ENCODE peak calls at places on chromosomes 2 and 18, in eight cellular contexts. One of them, this sample, is unnamed.
A peak's percentile ranks its signal among the peaks of the same experiment; 100 is the strongest.

GRCh38 chr2:96764253-96764637 is 3.5 kb downstream of the CNNM4 start:
- DNase-seq in SJSA1: no peak
- DNase-seq in HL-60: peak; percentile 87
- DNase-seq in lower lobe of right lung: peak; percentile 55
- DNase-seq in coronary artery: no peak
- DNase-seq in fibroblast of lung: no peak
- DNase-seq in caudate nucleus: no peak
- DNase-seq in H1: no peak
- DNase-seq in this sample: no peak

GRCh38 chr2:239598011-239598731 is 197.4 kb upstream of the HDAC4 start:
- DNase-seq in fibroblast of lung: no peak
- DNase-seq in lower lobe of right lung: peak; percentile 34
- DNase-seq in coronary artery: peak; percentile 58
- DNase-seq in H1: no peak
- DNase-seq in caudate nucleus: no peak
- DNase-seq in SJSA1: peak; percentile 35
- DNase-seq in HL-60: no peak
- DNase-seq in this sample: no peak

GRCh38 chr2:25988134-25988533 is 5.8 kb upstream of the KIF3C start:
- DNase-seq in fibroblast of lung: no peak
- DNase-seq in SJSA1: no peak
- DNase-seq in H1: no peak
- DNase-seq in caudate nucleus: no peak
- DNase-seq in lower lobe of right lung: no peak
- DNase-seq in coronary artery: no peak
- DNase-seq in HL-60: no peak
- DNase-seq in this sample: no peak

GRCh38 chr18:48801728-48802542 is 148.8 kb downstream of the SMAD7 start:
- DNase-seq in HL-60: no peak
- DNase-seq in lower lobe of right lung: peak; percentile 12
- DNase-seq in coronary artery: peak; percentile 52
- DNase-seq in H1: peak; percentile 33
- DNase-seq in caudate nucleus: no peak
- DNase-seq in SJSA1: peak; percentile 33
- DNase-seq in fibroblast of lung: no peak
- DNase-seq in this sample: no peak

GRCh38 chr18:68234676-68235075 is 480.2 kb downstream of the TMX3 start:
- DNase-seq in caudate nucleus: no peak
- DNase-seq in lower lobe of right lung: no peak
- DNase-seq in HL-60: no peak
- DNase-seq in coronary artery: no peak
- DNase-seq in SJSA1: no peak
- DNase-seq in fibroblast of lung: peak; percentile 22
- DNase-seq in H1: no peak
- DNase-seq in this sample: no peak

GRCh38 chr2:219510512-219511135 is 3.7 kb upstream of the ASIC4 start:
- DNase-seq in lower lobe of right lung: no peak
- DNase-seq in SJSA1: no peak
- DNase-seq in fibroblast of lung: no peak
- DNase-seq in coronary artery: no peak
- DNase-seq in caudate nucleus: no peak
- DNase-seq in HL-60: no peak
- DNase-seq in H1: no peak
- DNase-seq in this sample: no peak

GRCh38 chr2:162731917-162732804 is 106.4 kb downstream of the KCNH7 start:
- DNase-seq in fibroblast of lung: no peak
- DNase-seq in lower lobe of right lung: no peak
- DNase-seq in SJSA1: no peak
- DNase-seq in coronary artery: no peak
- DNase-seq in HL-60: no peak
- DNase-seq in caudate nucleus: no peak
- DNase-seq in H1: no peak
- DNase-seq in this sample: no peak

GRCh38 chr2:7061921-7062320 is 144.7 kb downstream of the RNF144A start:
- DNase-seq in fibroblast of lung: no peak
- DNase-seq in H1: no peak
- DNase-seq in lower lobe of right lung: no peak
- DNase-seq in coronary artery: no peak
- DNase-seq in HL-60: no peak
- DNase-seq in SJSA1: no peak
- DNase-seq in caudate nucleus: no peak
- DNase-seq in this sample: no peak

GRCh38 chr18:22346342-22346967 is 71.3 kb downstream of the CTAGE1 start:
- DNase-seq in lower lobe of right lung: no peak
- DNase-seq in H1: no peak
- DNase-seq in coronary artery: no peak
- DNase-seq in fibroblast of lung: peak; percentile 81
- DNase-seq in SJSA1: no peak
- DNase-seq in caudate nucleus: no peak
- DNase-seq in HL-60: no peak
- DNase-seq in this sample: peak; percentile 43

GRCh38 chr2:157559461-157559860 is 69.2 kb downstream of the ACVR1C start:
- DNase-seq in caudate nucleus: no peak
- DNase-seq in HL-60: no peak
- DNase-seq in SJSA1: no peak
- DNase-seq in H1: no peak
- DNase-seq in fibroblast of lung: no peak
- DNase-seq in lower lobe of right lung: no peak
- DNase-seq in coronary artery: no peak
- DNase-seq in this sample: no peak

GRCh38 chr2:19576411-19576810 is 218.0 kb upstream of the OSR1 start:
- DNase-seq in SJSA1: no peak
- DNase-seq in HL-60: no peak
- DNase-seq in fibroblast of lung: no peak
- DNase-seq in caudate nucleus: no peak
- DNase-seq in lower lobe of right lung: no peak
- DNase-seq in coronary artery: no peak
- DNase-seq in H1: no peak
- DNase-seq in this sample: no peak

GRCh38 chr2:19579466-19579865 is 221.0 kb upstream of the OSR1 start:
- DNase-seq in SJSA1: no peak
- DNase-seq in H1: no peak
- DNase-seq in fibroblast of lung: no peak
- DNase-seq in caudate nucleus: no peak
- DNase-seq in lower lobe of right lung: no peak
- DNase-seq in HL-60: no peak
- DNase-seq in coronary artery: no peak
- DNase-seq in this sample: no peak

GRCh38 chr2:19580264-19580663 is 221.8 kb upstream of the OSR1 start:
- DNase-seq in H1: no peak
- DNase-seq in lower lobe of right lung: no peak
- DNase-seq in caudate nucleus: no peak
- DNase-seq in HL-60: no peak
- DNase-seq in SJSA1: no peak
- DNase-seq in coronary artery: no peak
- DNase-seq in fibroblast of lung: no peak
- DNase-seq in this sample: no peak

GRCh38 chr2:19577668-19578067 is 219.2 kb upstream of the OSR1 start:
- DNase-seq in HL-60: no peak
- DNase-seq in lower lobe of right lung: no peak
- DNase-seq in fibroblast of lung: peak; percentile 71
- DNase-seq in SJSA1: no peak
- DNase-seq in coronary artery: no peak
- DNase-seq in H1: no peak
- DNase-seq in caudate nucleus: no peak
- DNase-seq in this sample: peak; percentile 20

DNA sequence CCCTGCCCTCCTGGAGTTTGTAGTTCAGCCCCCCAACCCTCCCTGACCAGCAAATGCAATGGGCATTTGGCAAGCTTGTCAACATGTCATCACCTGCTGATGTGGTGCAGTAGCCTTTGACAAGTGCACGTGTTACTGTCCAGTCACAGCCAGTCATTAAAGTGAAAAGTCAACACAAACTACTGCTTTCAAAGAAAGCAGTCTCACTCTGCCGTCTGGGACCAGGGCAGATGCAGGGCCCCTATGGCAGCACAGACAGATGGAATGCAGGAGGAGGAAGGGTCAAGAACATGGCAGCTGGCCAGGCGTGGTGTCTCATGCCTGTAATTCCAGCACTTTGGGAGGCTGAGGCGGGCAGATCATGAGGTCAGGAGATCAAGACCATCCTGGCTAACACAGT is 222.4 kb upstream of the OSR1 start:
- DNase-seq in fibroblast of lung: peak; percentile 70
- DNase-seq in HL-60: no peak
- DNase-seq in H1: no peak
- DNase-seq in coronary artery: no peak
- DNase-seq in caudate nucleus: no peak
- DNase-seq in SJSA1: no peak
- DNase-seq in lower lobe of right lung: no peak
- DNase-seq in this sample: peak; percentile 32
- H3K27ac ChIP-seq in fibroblast of lung: no peak overlapping the region
- H3K27ac ChIP-seq in HL-60: no peak overlapping the region
- H3K27ac ChIP-seq in H1: no peak overlapping the region
- H3K27ac ChIP-seq in coronary artery: no peak overlapping the region
- H3K27ac ChIP-seq in caudate nucleus: no peak overlapping the region
- H3K27ac ChIP-seq in SJSA1: no peak overlapping the region
- H3K27ac ChIP-seq in lower lobe of right lung: no peak overlapping the region
- H3K27ac ChIP-seq in this sample: no peak overlapping the region

DNA sequence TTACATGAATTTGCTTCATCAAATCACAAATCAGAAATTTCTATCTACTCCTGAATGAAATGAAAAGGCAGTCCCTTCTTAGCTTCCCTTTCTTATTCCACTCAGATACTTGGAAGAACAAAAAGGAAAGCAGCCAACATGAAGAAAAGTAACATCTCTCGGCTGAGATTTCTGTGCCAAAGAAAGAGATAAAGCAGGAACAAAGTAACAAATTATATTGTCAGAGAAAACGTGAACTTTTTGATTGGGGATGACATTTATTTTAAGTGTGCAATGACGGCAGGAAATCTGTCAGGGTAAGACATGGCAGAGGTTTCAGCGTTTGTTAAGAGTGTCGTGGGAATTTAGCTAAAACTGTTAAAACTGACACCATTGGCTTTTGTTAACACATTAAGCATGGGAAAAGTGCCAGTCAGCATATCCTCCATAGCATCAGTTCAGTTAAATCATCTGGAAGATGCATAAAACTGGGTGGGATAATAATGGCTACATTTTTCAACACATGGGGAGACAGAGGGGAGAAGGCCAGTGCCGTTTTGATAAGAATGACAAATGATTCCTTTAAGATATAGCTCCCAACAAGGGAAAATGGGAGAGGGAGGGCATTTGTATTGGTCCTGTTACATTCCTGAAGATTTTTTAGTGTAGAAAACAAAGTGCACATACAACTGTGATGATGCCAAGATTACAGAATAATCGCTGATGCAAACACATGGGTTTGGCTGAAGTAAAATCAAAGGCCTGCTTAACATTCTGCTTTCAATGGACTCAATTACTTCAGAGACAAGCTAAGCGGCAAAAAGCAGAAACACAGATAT is 211.6 kb downstream of the ZNF521 start:
- DNase-seq in SJSA1: no peak
- DNase-seq in HL-60: no peak
- DNase-seq in lower lobe of right lung: no peak
- DNase-seq in coronary artery: no peak
- DNase-seq in caudate nucleus: no peak
- DNase-seq in fibroblast of lung: peak; percentile 50
- DNase-seq in H1: no peak
- DNase-seq in this sample: no peak
- H3K27ac ChIP-seq in SJSA1: no peak overlapping the region
- H3K27ac ChIP-seq in HL-60: no peak overlapping the region
- H3K27ac ChIP-seq in lower lobe of right lung: no peak overlapping the region
- H3K27ac ChIP-seq in coronary artery: no peak overlapping the region
- H3K27ac ChIP-seq in caudate nucleus: no peak overlapping the region
- H3K27ac ChIP-seq in fibroblast of lung: no peak overlapping the region
- H3K27ac ChIP-seq in H1: no peak overlapping the region
- H3K27ac ChIP-seq in this sample: no peak overlapping the region

GRCh38 chr2:113754989-113755689 is 1.3 kb downstream of the SLC35F5 start:
- DNase-seq in SJSA1: no peak
- DNase-seq in caudate nucleus: no peak
- DNase-seq in coronary artery: no peak
- DNase-seq in HL-60: no peak
- DNase-seq in fibroblast of lung: peak; percentile 30
- DNase-seq in H1: no peak
- DNase-seq in lower lobe of right lung: no peak
- DNase-seq in this sample: no peak
- H3K27ac ChIP-seq in SJSA1: no peak overlapping the region
- H3K27ac ChIP-seq in caudate nucleus: no peak overlapping the region
- H3K27ac ChIP-seq in coronary artery: peak overlapping the region; percentile 91
- H3K27ac ChIP-seq in HL-60: peak overlapping the region; percentile 84
- H3K27ac ChIP-seq in fibroblast of lung: peak overlapping the region; percentile 96
- H3K27ac ChIP-seq in H1: no peak overlapping the region
- H3K27ac ChIP-seq in lower lobe of right lung: peak overlapping the region; percentile 94
- H3K27ac ChIP-seq in this sample: no peak overlapping the region

GRCh38 chr18:63255435-63255834 is 64.1 kb downstream of the BCL2 start:
- DNase-seq in H1: no peak
- DNase-seq in SJSA1: no peak
- DNase-seq in HL-60: no peak
- DNase-seq in fibroblast of lung: no peak
- DNase-seq in coronary artery: no peak
- DNase-seq in caudate nucleus: no peak
- DNase-seq in lower lobe of right lung: no peak
- DNase-seq in this sample: no peak

GRCh38 chr18:63253018-63253417 is 66.6 kb downstream of the BCL2 start:
- DNase-seq in fibroblast of lung: no peak
- DNase-seq in SJSA1: no peak
- DNase-seq in lower lobe of right lung: no peak
- DNase-seq in H1: no peak
- DNase-seq in caudate nucleus: no peak
- DNase-seq in coronary artery: no peak
- DNase-seq in HL-60: peak; percentile 71
- DNase-seq in this sample: no peak

GRCh38 chr18:63257453-63257852 is 62.1 kb downstream of the BCL2 start:
- DNase-seq in coronary artery: no peak
- DNase-seq in lower lobe of right lung: no peak
- DNase-seq in caudate nucleus: no peak
- DNase-seq in SJSA1: no peak
- DNase-seq in HL-60: no peak
- DNase-seq in H1: no peak
- DNase-seq in fibroblast of lung: no peak
- DNase-seq in this sample: no peak

GRCh38 chr18:63253428-63254372 is 65.9 kb downstream of the BCL2 start:
- DNase-seq in fibroblast of lung: peak; percentile 64
- DNase-seq in lower lobe of right lung: no peak
- DNase-seq in coronary artery: no peak
- DNase-seq in SJSA1: peak; percentile 57
- DNase-seq in caudate nucleus: no peak
- DNase-seq in HL-60: peak; percentile 89
- DNase-seq in H1: no peak
- DNase-seq in this sample: no peak

DNA sequence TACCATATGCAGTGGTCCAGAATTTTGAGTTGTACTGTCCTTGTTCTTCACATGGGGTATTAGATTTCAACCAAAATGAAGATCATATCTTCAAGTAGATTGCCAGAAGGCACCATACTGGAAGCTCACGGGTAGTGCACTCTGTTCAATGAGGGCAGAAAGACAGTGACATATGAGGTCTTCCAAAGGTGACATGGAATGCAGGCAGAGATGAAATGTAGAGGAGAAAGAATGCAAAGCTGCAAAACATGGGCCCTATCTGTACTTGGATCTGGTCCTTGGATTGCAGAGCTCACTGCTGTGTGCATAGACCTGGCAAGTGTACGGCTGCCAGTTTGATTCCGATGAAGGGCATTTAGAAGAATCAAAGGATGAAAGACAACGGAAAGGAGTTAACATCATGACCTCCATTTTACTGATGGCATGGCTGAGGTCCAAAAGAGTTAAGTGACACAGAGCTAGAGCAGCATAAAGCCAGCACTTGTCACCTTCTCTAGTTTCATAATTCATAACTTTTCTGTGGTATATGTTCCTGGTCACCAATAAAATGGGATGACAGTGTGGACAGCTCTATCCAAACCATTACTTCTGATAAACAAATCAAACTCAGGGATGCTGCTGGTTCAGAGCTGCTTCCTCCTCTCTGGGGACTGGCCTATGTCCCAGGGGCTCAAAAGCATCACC is 64.7 kb downstream of the BCL2 start:
- DNase-seq in coronary artery: no peak
- DNase-seq in H1: no peak
- DNase-seq in lower lobe of right lung: no peak
- DNase-seq in HL-60: no peak
- DNase-seq in fibroblast of lung: no peak
- DNase-seq in SJSA1: no peak
- DNase-seq in caudate nucleus: no peak
- DNase-seq in this sample: no peak
- H3K27ac ChIP-seq in coronary artery: no peak overlapping the region
- H3K27ac ChIP-seq in H1: no peak overlapping the region
- H3K27ac ChIP-seq in lower lobe of right lung: no peak overlapping the region
- H3K27ac ChIP-seq in HL-60: peak overlapping the region; percentile 92
- H3K27ac ChIP-seq in fibroblast of lung: no peak overlapping the region
- H3K27ac ChIP-seq in SJSA1: no peak overlapping the region
- H3K27ac ChIP-seq in caudate nucleus: no peak overlapping the region
- H3K27ac ChIP-seq in this sample: no peak overlapping the region